ENCODE peak calls at places on chromosomes 7 and 10, in six cellular contexts. K, O, Z, L, U and P are unnamed samples.

GRCh38 chr10:132175907-132176581 is 10.7 kb upstream of the DPYSL4 start:
- DNase-seq in O (no peak), Z (no peak), L (no peak), K (no peak), U (no peak), P (no peak)

GRCh38 chr10:132489053-132489703 is 48.4 kb upstream of the INPP5A start:
- DNase-seq in K (no peak), U (no peak), O (no peak), L (no peak), Z (no peak), P (no peak)

GRCh38 chr7:107506683-107507339 is 37.0 kb downstream of the GPR22 start:
- DNase-seq in Z (no peak), K (no peak), U (no peak), O (no peak), L (peak), P (peak)

GRCh38 chr7:69780377-69780776 is 182.1 kb downstream of the AUTS2 start:
- DNase-seq in U (no peak), L (no peak), Z (no peak), O (no peak), K (no peak), P (no peak)

GRCh38 chr10:113167702-113168101 is 217.7 kb downstream of the TCF7L2 start:
- DNase-seq in O (no peak), U (no peak), Z (no peak), K (no peak), L (no peak), P (no peak)

GRCh38 chr10:118873738-118874105 is 119.0 kb upstream of the CACUL1 start:
- DNase-seq in Z (no peak), U (no peak), O (no peak), K (no peak), L (no peak), P (no peak)

GRCh38 chr7:98079891-98080653 is 26.6 kb upstream of the LMTK2 start:
- DNase-seq in O (no peak), Z (no peak), L (no peak), U (no peak), K (no peak), P (no peak)

GRCh38 chr10:31042670-31043069 is 11.0 kb upstream of the ZNF438 start:
- DNase-seq in K (no peak), O (no peak), Z (no peak), L (no peak), U (no peak), P (no peak)

GRCh38 chr7:7911339-7911738 is 57.3 kb upstream of the GLCCI1 start:
- DNase-seq in O (no peak), U (no peak), Z (peak), L (no peak), K (no peak), P (no peak)

GRCh38 chr10:44004913-44005787 is 356.5 kb upstream of the ZNF32 start:
- DNase-seq in O (no peak), K (no peak), L (no peak), Z (no peak), U (no peak), P (no peak)

GRCh38 chr7:1666251-1666778 is 3.8 kb upstream of the ELFN1 start:
- DNase-seq in Z (no peak), L (no peak), U (peak), O (no peak), K (no peak), P (no peak)

GRCh38 chr10:52951819-52952218 is 179.2 kb upstream of the MBL2 start:
- DNase-seq in O (peak), L (peak), K (no peak), U (no peak), Z (no peak), P (peak)

GRCh38 chr10:94412439-94412838 is 10.1 kb downstream of the TBC1D12 start:
- DNase-seq in U (no peak), O (no peak), Z (no peak), L (no peak), K (no peak), P (no peak)

GRCh38 chr10:113754125-113754524 is 2.6 kb downstream of the PLEKHS1 start:
- DNase-seq in L (no peak), U (no peak), O (no peak), K (no peak), Z (no peak), P (no peak)

GRCh38 chr10:90919683-90920574 is 958 bp downstream of the ANKRD1 start:
- DNase-seq in Z (no peak), O (no peak), K (no peak), L (no peak), U (no peak), P (no peak)

GRCh38 chr10:129642427-129642826 is 175.4 kb downstream of the MGMT start:
- DNase-seq in L (no peak), Z (no peak), U (no peak), K (no peak), O (no peak), P (no peak)

GRCh38 chr10:9010093-9010492 is 955.6 kb downstream of the GATA3 start:
- DNase-seq in U (no peak), O (no peak), K (peak), L (no peak), Z (no peak), P (no peak)

GRCh38 chr10:13678444-13678843 is 91.7 kb downstream of the PRPF18 start:
- DNase-seq in K (no peak), Z (no peak), O (no peak), L (no peak), U (no peak), P (no peak)

GRCh38 chr7:84372155-84372621 is 177.6 kb upstream of the SEMA3A start:
- DNase-seq in L (no peak), Z (peak), O (no peak), K (no peak), U (no peak), P (no peak)

GRCh38 chr7:151053091-151053490 is 4.6 kb downstream of the CDK5 start:
- DNase-seq in U (no peak), Z (no peak), O (no peak), L (no peak), K (no peak), P (no peak)

GRCh38 chr10:71878327-71879034 is 27.4 kb upstream of the PSAP start:
- DNase-seq in Z (no peak), K (no peak), U (no peak), O (peak), L (no peak), P (no peak)

GRCh38 chr7:44761207-44762161 is 12.8 kb downstream of the ZMIZ2 start:
- DNase-seq in U (no peak), Z (no peak), L (peak), O (no peak), K (no peak), P (peak)

GRCh38 chr7:405489-406211 is 114.0 kb downstream of the PDGFA start:
- DNase-seq in U (peak), K (no peak), L (no peak), Z (no peak), O (no peak), P (no peak)

GRCh38 chr7:101124376-101125056 is 2.4 kb upstream of the SERPINE1 start:
- DNase-seq in U (no peak), K (no peak), O (no peak), Z (peak), L (no peak), P (no peak)

GRCh38 chr7:55537458-55537825 is 34.9 kb downstream of the VOPP1 start:
- DNase-seq in Z (no peak), L (no peak), U (no peak), K (no peak), O (no peak), P (no peak)

GRCh38 chr10:78196964-78197363 is 163.3 kb downstream of the RPS24 start:
- DNase-seq in L (no peak), Z (no peak), K (no peak), U (no peak), O (no peak), P (no peak)

GRCh38 chr7:124810605-124811004 is 45.0 kb upstream of the GPR37 start:
- DNase-seq in O (no peak), U (no peak), K (no peak), Z (no peak), L (no peak), P (no peak)

GRCh38 chr10:60236869-60237524 is 152.7 kb downstream of the ANK3 start:
- DNase-seq in O (peak), K (peak), Z (no peak), L (peak), U (no peak), P (no peak)

GRCh38 chr7:138247081-138247480 is 170.8 kb downstream of the AKR1D1 start:
- DNase-seq in K (no peak), L (no peak), Z (no peak), U (no peak), O (no peak), P (no peak)

GRCh38 chr10:101075775-101076174 is 14.0 kb downstream of the KAZALD1 start:
- DNase-seq in U (no peak), O (no peak), L (no peak), Z (no peak), K (no peak), P (no peak)

GRCh38 chr7:152989889-152990380 is 230.4 kb downstream of the ACTR3B start:
- DNase-seq in U (no peak), O (no peak), K (no peak), Z (no peak), L (no peak), P (no peak)

GRCh38 chr7:2909471-2910039 is 65.4 kb upstream of the GNA12 start:
- DNase-seq in U (no peak), L (no peak), O (no peak), Z (no peak), K (no peak), P (no peak)

GRCh38 chr10:97888641-97889262 is 39.1 kb downstream of the GOLGA7B start:
- DNase-seq in K (no peak), U (no peak), L (no peak), O (no peak), Z (peak), P (peak)

GRCh38 chr10:29120216-29120615 is 168.7 kb upstream of the LYZL1 start:
- DNase-seq in Z (peak), K (no peak), L (no peak), U (no peak), O (no peak), P (no peak)